ENCODE peak calls at places on chromosome 18, in eight cellular contexts. B, R, S, C, V, K, G and T are unnamed samples.

GRCh38 chr18:9701604-9702324 is 6.3 kb upstream of the RAB31 start:
- DNase-seq in B (no peak), R (peak; percentile 48), S (no peak), C (no peak), V (no peak), K (no peak), G (no peak), T (peak; percentile 31)

GRCh38 chr18:26096852-26097251 is 6.4 kb upstream of the SS18 start:
- DNase-seq in B (no peak), R (no peak), S (no peak), C (no peak), V (no peak), K (no peak), G (no peak), T (no peak)

GRCh38 chr18:12946549-12947354 is 1.1 kb upstream of the SEH1L start:
- DNase-seq in B (peak; percentile 80), R (peak; percentile 52), S (no peak), C (peak; percentile 80), V (peak; percentile 79), K (peak; percentile 37), G (no peak), T (peak; percentile 76)

GRCh38 chr18:1488957-1489356 is 584.3 kb downstream of the ADCYAP1 start:
- DNase-seq in B (peak; percentile 97), R (no peak), S (peak; percentile 15), C (no peak), V (no peak), K (peak; percentile 35), G (peak; percentile 58), T (no peak)

GRCh38 chr18:8513249-8513648 is 96.0 kb upstream of the RAB12 start:
- DNase-seq in B (no peak), R (no peak), S (no peak), C (no peak), V (no peak), K (no peak), G (no peak), T (no peak)

GRCh38 chr18:53796042-53796729 is 428.3 kb downstream of the MBD2 start:
- DNase-seq in B (no peak), R (no peak), S (no peak), C (no peak), V (peak; percentile 79), K (no peak), G (no peak), T (peak; percentile 76)

GRCh38 chr18:27419646-27420045 is 234.5 kb upstream of the CHST9 start:
- DNase-seq in B (no peak), R (no peak), S (no peak), C (no peak), V (no peak), K (no peak), G (no peak), T (no peak)

GRCh38 chr18:49656098-49656591 is 94.3 kb downstream of the LIPG start:
- DNase-seq in B (peak; percentile 34), R (no peak), S (no peak), C (peak; percentile 64), V (no peak), K (no peak), G (no peak), T (peak; percentile 59)

GRCh38 chr18:22466608-22467390 is 49.1 kb upstream of the CTAGE1 start:
- DNase-seq in B (no peak), R (no peak), S (no peak), C (no peak), V (peak; percentile 73), K (no peak), G (no peak), T (no peak)